ENCODE peak calls at places on chromosomes 1 and 21, in ten cellular contexts. C, Q, F, U, T, X, O, E, B and M are unnamed samples.
A peak's percentile ranks its signal among the peaks of the same experiment; 100 is the strongest.

GRCh38 chr1:40884055-40884795 is 22.1 kb upstream of the CITED4 start:
- DNase-seq in C (no peak), Q (no peak), F (no peak), U (no peak), T (no peak), X (no peak), O (no peak), E (no peak), B (no peak), M (no peak)

GRCh38 chr1:232271991-232272589 is 357.8 kb downstream of the SIPA1L2 start:
- DNase-seq in C (peak; percentile 8), Q (peak; percentile 25), F (no peak), U (peak; percentile 15), T (no peak), X (no peak), O (no peak), E (no peak), B (no peak), M (no peak)

GRCh38 chr1:196148367-196148970 is 459.8 kb downstream of the KCNT2 start:
- DNase-seq in C (peak; percentile 62), Q (peak; percentile 33), F (no peak), U (peak; percentile 15), T (no peak), X (peak; percentile 41), O (no peak), E (no peak), B (no peak), M (no peak)

GRCh38 chr1:100422065-100422464 is 69.8 kb downstream of the CDC14A start:
- DNase-seq in C (no peak), Q (no peak), F (no peak), U (no peak), T (no peak), X (no peak), O (no peak), E (no peak), B (no peak), M (no peak)

GRCh38 chr1:164184273-164184672 is 374.7 kb upstream of the PBX1 start:
- DNase-seq in C (no peak), Q (no peak), F (no peak), U (no peak), T (no peak), X (no peak), O (no peak), E (no peak), B (no peak), M (no peak)

GRCh38 chr1:115649964-115650363 is 8.2 kb downstream of the VANGL1 start:
- DNase-seq in C (no peak), Q (no peak), F (no peak), U (no peak), T (no peak), X (no peak), O (no peak), E (peak; percentile 41), B (no peak), M (no peak)

GRCh38 chr21:42002421-42002958 is 7.7 kb downstream of the ZBTB21 start:
- DNase-seq in C (peak; percentile 95), Q (no peak), F (peak; percentile 86), U (peak; percentile 86), T (no peak), X (peak; percentile 91), O (peak; percentile 41), E (no peak), B (peak; percentile 73), M (peak; percentile 25)

GRCh38 chr1:9271268-9271667 is 21.4 kb upstream of the SPSB1 start:
- DNase-seq in C (no peak), Q (no peak), F (no peak), U (no peak), T (no peak), X (no peak), O (no peak), E (no peak), B (no peak), M (no peak)

GRCh38 chr1:222373831-222374603 is 173.9 kb downstream of the HHIPL2 start:
- DNase-seq in C (no peak), Q (no peak), F (no peak), U (no peak), T (no peak), X (no peak), O (no peak), E (no peak), B (no peak), M (no peak)

GRCh38 chr1:206890125-206890637 is 7.1 kb upstream of the IL24 start:
- DNase-seq in C (peak; percentile 68), Q (no peak), F (peak; percentile 37), U (no peak), T (no peak), X (peak; percentile 74), O (no peak), E (no peak), B (no peak), M (no peak)

GRCh38 chr1:52477876-52478275 is 73.5 kb downstream of the PRPF38A start:
- DNase-seq in C (no peak), Q (no peak), F (no peak), U (no peak), T (no peak), X (no peak), O (no peak), E (no peak), B (no peak), M (no peak)

GRCh38 chr1:162219461-162219860 is 150.0 kb downstream of the NOS1AP start:
- DNase-seq in C (no peak), Q (no peak), F (no peak), U (no peak), T (no peak), X (no peak), O (no peak), E (no peak), B (no peak), M (no peak)

GRCh38 chr1:6136516-6137220 is 43.5 kb downstream of the CHD5 start:
- DNase-seq in C (no peak), Q (no peak), F (no peak), U (no peak), T (peak; percentile 3), X (no peak), O (no peak), E (no peak), B (no peak), M (no peak)